ENCODE peak calls at places on chromosomes 7 and 10, in six cellular contexts. B, N, E, O, U and L are unnamed samples. For H3K36me3, the result is how much of the 10 kb centered on the place peaks cover.

GRCh38 chr10:79403441-79404230 is 41.8 kb downstream of the ZCCHC24 start:
- DNase-seq in B (peak), N (peak), E (peak), O (no peak), U (no peak), L (no peak)

GRCh38 chr7:70614237-70614984 is 517.5 kb upstream of the GALNT17 start:
- DNase-seq in B (peak), N (peak), E (no peak), O (no peak), U (peak), L (peak)

GRCh38 chr10:21516270-21517131 is 9.0 kb downstream of the SKIDA1 start:
- DNase-seq in B (peak), N (peak), E (peak), O (peak), U (no peak), L (peak)

GRCh38 chr7:6604458-6604857 is 11.0 kb upstream of the ZNF853 start:
- DNase-seq in B (no peak), N (no peak), E (no peak), O (no peak), U (no peak), L (no peak)

GRCh38 chr7:36084485-36085091 is 68.5 kb upstream of the EEPD1 start:
- DNase-seq in B (peak), N (peak), E (no peak), O (no peak), U (peak), L (peak)

GRCh38 chr10:63819753-63820347 is 298.6 kb downstream of the REEP3 start:
- DNase-seq in B (peak), N (peak), E (no peak), O (peak), U (peak), L (peak)

GRCh38 chr10:88903715-88904114 is 23.7 kb downstream of the STAMBPL1 start:
- DNase-seq in B (no peak), N (no peak), E (no peak), O (no peak), U (no peak), L (peak)

GRCh38 chr7:115911466-115911865 is 119.1 kb downstream of the TFEC start:
- DNase-seq in B (no peak), N (no peak), E (no peak), O (no peak), U (no peak), L (no peak)

GRCh38 chr7:45026984-45027773 is 27.2 kb downstream of the CCM2 start:
- DNase-seq in B (peak), N (peak), E (no peak), O (peak), U (peak), L (no peak)

GRCh38 chr10:120131183-120131582 is 238.7 kb downstream of the SEC23IP start:
- DNase-seq in B (peak), N (no peak), E (no peak), O (peak), U (peak), L (peak)

GRCh38 chr7:38584443-38585210 is 46.5 kb downstream of the AMPH start:
- DNase-seq in B (peak), N (no peak), E (no peak), O (no peak), U (peak), L (no peak)

GRCh38 chr7:47941136-47941844 is 7.0 kb downstream of the PKD1L1 start:
- DNase-seq in B (peak), N (no peak), E (no peak), O (no peak), U (peak), L (no peak)

GRCh38 chr7:157611341-157611740 is 274.5 kb downstream of the DNAJB6 start:
- DNase-seq in B (no peak), N (peak), E (no peak), O (no peak), U (no peak), L (no peak)

GRCh38 chr10:131657318-131657984 is 243.4 kb upstream of the PPP2R2D start:
- DNase-seq in B (no peak), N (no peak), E (peak), O (no peak), U (no peak), L (no peak)

GRCh38 chr7:47455872-47456185 is 126.1 kb downstream of the TNS3 start:
- DNase-seq in B (no peak), N (no peak), E (no peak), O (no peak), U (peak), L (no peak)

GRCh38 chr10:132169766-132170560 is 16.8 kb upstream of the DPYSL4 start:
- DNase-seq in B (no peak), N (peak), E (no peak), O (no peak), U (no peak), L (no peak)

GRCh38 chr10:84200537-84201243 is 6.4 kb downstream of the CDHR1 start:
- DNase-seq in B (no peak), N (no peak), E (no peak), O (no peak), U (no peak), L (peak)

GRCh38 chr7:14170872-14171271 is 181.4 kb upstream of the ETV1 start:
- DNase-seq in B (no peak), N (no peak), E (no peak), O (no peak), U (peak), L (no peak)

GRCh38 chr10:108808228-108808627 is 1115.1 kb downstream of the XPNPEP1 start:
- DNase-seq in B (no peak), N (no peak), E (no peak), O (no peak), U (no peak), L (no peak)

GRCh38 chr10:67815571-67816059 is 22.4 kb downstream of the DNAJC12 start:
- DNase-seq in B (peak), N (no peak), E (no peak), O (no peak), U (peak), L (no peak)

GRCh38 chr7:101590663-101591435 is 38.2 kb downstream of the MYL10 start:
- DNase-seq in B (no peak), N (no peak), E (no peak), O (no peak), U (no peak), L (peak)

GRCh38 chr7:94355389-94355788 is 39.3 kb upstream of the COL1A2 start:
- DNase-seq in B (peak), N (no peak), E (no peak), O (no peak), U (no peak), L (no peak)

GRCh38 chr7:18473119-18473518 is 22.4 kb upstream of the HDAC9 start:
- DNase-seq in B (no peak), N (no peak), E (no peak), O (no peak), U (no peak), L (no peak)

GRCh38 chr7:34104992-34105391 is 199.7 kb downstream of the BMPER start:
- DNase-seq in B (peak), N (no peak), E (no peak), O (no peak), U (no peak), L (no peak)

GRCh38 chr10:88196298-88196697 is 332.9 kb downstream of the PTEN start:
- DNase-seq in B (peak), N (no peak), E (no peak), O (no peak), U (no peak), L (no peak)

GRCh38 chr10:274866-275265 is 139.6 kb downstream of the ZMYND11 start:
- DNase-seq in B (no peak), N (no peak), E (no peak), O (no peak), U (no peak), L (no peak)

GRCh38 chr7:66181845-66182244 is 23.3 kb upstream of the TPST1 start:
- DNase-seq in B (no peak), N (no peak), E (no peak), O (no peak), U (no peak), L (no peak)

GRCh38 chr7:86747698-86748097 is 104.0 kb downstream of the GRM3 start:
- DNase-seq in B (no peak), N (no peak), E (no peak), O (no peak), U (no peak), L (no peak)

DNA sequence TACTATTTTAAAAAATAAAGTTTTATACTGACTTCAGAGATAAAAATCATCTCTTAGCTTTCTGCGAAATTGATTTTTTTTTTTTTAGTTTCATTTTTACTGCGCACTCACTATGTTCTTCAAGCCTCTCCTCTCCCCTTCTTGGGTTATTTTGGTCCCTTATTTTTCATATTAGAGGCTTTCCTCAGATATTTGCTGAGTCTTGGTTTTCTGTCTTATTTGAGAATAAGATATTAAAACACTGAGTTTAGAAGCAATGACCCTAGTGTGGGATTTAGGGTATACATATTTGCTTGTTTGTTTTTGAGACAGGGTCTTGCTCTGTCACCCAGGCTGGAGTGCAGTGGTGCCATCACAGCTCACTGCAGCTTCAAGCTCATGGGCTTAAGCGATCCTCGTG is 59.9 kb downstream of the SND1 start:
- DNase-seq in B (no peak), N (no peak), E (no peak), O (no peak), U (no peak), L (no peak)
- H3K36me3 ChIP-seq in B (under half), N (under half), E (under half), O (half or more), U (under half), L (under half)

GRCh38 chr7:131625817-131626372 is 69.5 kb upstream of the PODXL start:
- DNase-seq in B (peak), N (no peak), E (peak), O (no peak), U (peak), L (no peak)
- TF ChIP-seq CTCF in B (no peak), N (no peak), E (no peak), O (no peak), U (no peak), L (no peak)

DNA sequence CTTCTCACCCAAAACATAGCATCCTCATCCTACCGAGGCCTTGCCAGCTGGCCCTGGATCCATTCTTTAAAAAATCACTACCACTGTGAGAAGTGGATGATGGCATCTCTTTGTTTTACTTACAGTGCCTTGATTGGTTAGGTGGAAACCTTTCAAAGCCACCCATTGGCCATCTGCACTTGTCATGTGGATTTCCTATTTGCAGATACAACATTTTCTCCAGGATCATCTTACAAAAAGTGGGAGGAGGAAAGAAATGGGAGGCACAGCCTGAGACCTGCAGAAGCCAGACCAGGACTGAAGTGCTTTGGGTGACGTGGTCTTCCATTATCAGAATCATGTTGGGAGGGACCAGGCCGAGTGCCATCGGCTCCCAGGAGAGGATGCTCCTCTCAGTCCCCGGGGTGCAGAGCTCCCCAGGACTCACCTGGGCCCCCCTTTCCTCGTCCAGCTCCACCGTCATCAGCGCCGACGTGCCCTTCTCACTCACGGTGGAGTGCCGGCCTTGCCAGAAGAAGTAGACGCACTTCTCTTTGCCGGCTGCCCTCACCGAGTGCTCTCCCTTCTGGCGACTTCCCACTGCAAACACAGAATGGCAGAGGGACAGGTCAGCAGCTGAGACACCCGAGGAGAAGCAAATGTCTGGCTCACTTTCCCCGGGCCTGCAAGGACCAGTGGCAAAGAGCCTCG is 161.2 kb downstream of the SVIL start:
- DNase-seq in B (peak), N (no peak), E (no peak), O (no peak), U (no peak), L (no peak)
- H3K36me3 ChIP-seq in B (under half), N (half or more), E (under half), O (half or more), U (under half), L (under half)

GRCh38 chr7:67309764-67310548 is 313.3 kb downstream of the TYW1 start:
- DNase-seq in B (no peak), N (no peak), E (no peak), O (no peak), U (no peak), L (no peak)
- TF ChIP-seq CTCF in B (no peak), N (no peak), E (no peak), O (no peak), U (no peak), L (no peak)

DNA sequence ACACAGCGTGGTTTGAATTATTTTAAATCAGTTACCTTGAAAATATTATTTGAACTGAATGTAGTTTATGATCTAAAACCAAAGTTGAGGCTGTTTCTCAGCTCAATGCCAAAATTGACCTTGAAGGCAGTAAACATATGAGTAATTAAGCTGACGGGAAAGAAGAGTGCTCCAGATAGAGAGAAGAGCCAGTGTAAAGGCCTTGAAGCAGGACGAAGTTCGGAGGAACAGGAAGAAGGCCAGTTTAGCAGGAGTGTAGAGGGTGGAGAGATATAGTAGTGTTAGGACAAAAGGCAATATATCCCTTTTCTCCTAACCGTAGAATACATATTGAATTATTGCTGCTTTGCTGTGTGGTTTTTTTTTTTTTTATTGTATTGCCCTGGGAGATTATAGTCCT is 63.2 kb downstream of the CYP51A1 start:
- DNase-seq in B (no peak), N (no peak), E (no peak), O (no peak), U (no peak), L (peak)
- H3K36me3 ChIP-seq in B (under half), N (half or more), E (under half), O (under half), U (under half), L (under half)

DNA sequence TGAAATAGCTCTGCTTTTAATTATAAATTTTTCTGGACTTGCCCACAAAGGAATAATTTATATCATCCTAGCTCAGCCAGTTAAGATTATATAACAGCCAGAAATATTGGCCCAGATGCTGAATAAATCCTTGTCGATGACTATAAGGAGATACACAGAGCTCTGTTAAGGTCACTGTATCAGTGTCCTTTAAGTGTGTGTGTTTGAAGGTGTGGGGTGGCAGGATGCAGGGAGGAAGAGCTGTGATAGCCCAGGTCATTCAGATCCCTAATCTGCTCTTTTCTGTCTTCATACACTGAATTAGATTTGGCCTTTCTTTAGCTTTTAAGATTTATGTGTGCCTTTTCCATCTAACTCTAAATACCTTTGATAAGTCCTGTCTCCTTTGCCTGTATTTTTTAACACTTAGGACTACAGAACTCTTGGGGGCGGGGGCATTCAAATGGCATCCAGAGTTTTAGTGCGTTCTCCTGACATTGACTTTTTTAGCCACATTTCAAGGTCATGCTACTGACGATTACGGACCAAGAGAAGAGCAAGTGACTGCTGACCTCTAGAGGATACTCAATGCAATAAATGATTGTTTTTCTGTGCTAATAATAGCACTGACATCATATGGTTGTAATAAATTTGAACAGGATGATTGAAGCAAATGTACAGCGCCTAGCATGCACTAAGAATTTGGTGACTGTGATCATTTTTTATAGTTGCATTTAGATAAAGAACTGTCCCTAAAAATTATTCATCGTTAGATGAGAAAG is 172.3 kb downstream of the CACNB2 start:
- DNase-seq in B (peak), N (no peak), E (no peak), O (peak), U (peak), L (no peak)
- TF ChIP-seq CTCF in B (peak), N (peak), E (peak), O (peak), U (peak), L (no peak)

GRCh38 chr10:6221192-6221940 is 18.6 kb downstream of the PFKFB3 start:
- DNase-seq in B (no peak), N (no peak), E (no peak), O (no peak), U (no peak), L (no peak)

GRCh38 chr10:6221971-6222751 is 19.4 kb downstream of the PFKFB3 start:
- DNase-seq in B (peak), N (no peak), E (no peak), O (no peak), U (no peak), L (no peak)

GRCh38 chr10:6223981-6224380 is 21.2 kb downstream of the PFKFB3 start:
- DNase-seq in B (no peak), N (no peak), E (no peak), O (no peak), U (no peak), L (no peak)

GRCh38 chr10:6224781-6225180 is 22.0 kb downstream of the PFKFB3 start:
- DNase-seq in B (no peak), N (no peak), E (no peak), O (no peak), U (no peak), L (no peak)

DNA sequence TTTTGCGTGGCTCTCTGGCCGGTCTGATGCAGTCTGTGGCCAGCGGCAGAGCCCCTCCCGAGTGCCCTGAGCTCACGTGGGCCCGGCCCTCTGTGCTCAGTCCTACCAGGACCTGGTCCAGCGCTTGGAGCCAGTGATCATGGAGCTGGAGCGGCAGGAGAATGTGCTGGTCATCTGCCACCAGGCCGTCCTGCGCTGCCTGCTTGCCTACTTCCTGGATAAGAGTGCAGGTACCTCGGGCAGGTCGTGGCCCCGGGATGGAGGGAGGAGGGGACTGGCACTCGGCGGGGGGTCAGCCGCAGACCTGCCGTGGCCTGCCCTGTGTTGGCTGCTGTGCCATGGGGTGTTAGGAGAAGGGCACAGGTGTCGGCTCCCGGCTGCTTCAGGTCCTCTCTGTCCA is 20.0 kb downstream of the PFKFB3 start:
- DNase-seq in B (no peak), N (no peak), E (no peak), O (no peak), U (no peak), L (no peak)
- H3K36me3 ChIP-seq in B (under half), N (half or more), E (under half), O (half or more), U (half or more), L (under half)

DNA sequence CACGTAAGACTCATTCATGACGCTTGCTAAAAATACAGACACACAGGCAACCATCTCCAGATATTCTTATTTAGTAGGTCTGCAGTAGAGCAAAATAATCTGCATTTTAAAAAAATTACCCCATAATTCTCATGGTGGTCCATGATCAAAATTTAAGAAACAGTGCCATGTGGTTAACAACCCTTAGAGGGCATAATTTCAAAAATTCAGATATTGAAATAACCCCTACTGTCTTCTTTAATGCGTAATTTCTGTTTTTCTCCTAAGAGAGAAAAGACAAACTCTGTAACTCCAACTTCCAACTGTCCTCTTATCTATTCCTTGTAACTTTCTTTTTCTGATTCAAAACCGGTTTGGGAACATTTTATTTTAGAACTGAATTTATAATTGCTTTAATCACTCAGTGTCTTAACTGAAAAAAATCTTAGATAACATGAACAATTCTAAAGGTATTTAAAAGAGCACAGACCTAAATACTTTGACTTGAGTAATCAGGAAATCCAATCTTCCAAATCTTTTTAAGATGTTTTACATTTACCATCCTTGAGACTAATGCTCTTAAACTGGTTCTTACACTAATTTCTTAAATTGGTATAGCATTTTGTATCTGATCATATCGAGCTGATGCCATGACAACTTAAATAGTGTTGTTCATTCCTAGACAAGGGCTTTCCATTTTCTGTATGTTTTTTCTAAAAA is 148.0 kb downstream of the GALNT11 start:
- DNase-seq in B (peak), N (no peak), E (no peak), O (no peak), U (no peak), L (no peak)
- TF ChIP-seq CTCF in B (no peak), N (no peak), E (no peak), O (no peak), U (no peak), L (no peak)

GRCh38 chr7:2363283-2363682 is 8.7 kb downstream of the EIF3B start:
- DNase-seq in B (no peak), N (no peak), E (no peak), O (no peak), U (no peak), L (no peak)
- H3K36me3 ChIP-seq in B (under half), N (half or more), E (under half), O (half or more), U (under half), L (under half)